ENCODE peak calls at places on chromosomes 6 and 20, in six cellular contexts. U is cardiac muscle cell, F is GM06990, G is sigmoid colon, T is prostate gland, O is fibroblast of villous mesenchyme. A is an unnamed sample.

GRCh38 chr6:138545621-138545980 is 46.3 kb upstream of the NHSL1 start:
- DNase-seq in U (peak; percentile 81), F (no peak), G (peak; percentile 79), T (no peak), O (peak; percentile 56), A (peak; percentile 41)

GRCh38 chr6:160534050-160534696 is 129.9 kb downstream of the LPA start:
- DNase-seq in U (peak; percentile 65), F (no peak), G (peak; percentile 70), T (peak; percentile 40), O (peak; percentile 51), A (peak; percentile 58)

GRCh38 chr6:21522773-21523490 is 70.6 kb upstream of the SOX4 start:
- DNase-seq in U (no peak), F (no peak), G (no peak), T (no peak), O (no peak), A (no peak)

GRCh38 chr20:57387945-57388351 is 3.2 kb upstream of the RBM38 start:
- DNase-seq in U (no peak), F (no peak), G (peak; percentile 58), T (no peak), O (no peak), A (no peak)

GRCh38 chr6:44682987-44683779 is 295.7 kb downstream of the CDC5L start:
- DNase-seq in U (no peak), F (no peak), G (no peak), T (peak; percentile 2), O (no peak), A (no peak)

GRCh38 chr6:133432021-133432989 is 191.1 kb downstream of the EYA4 start:
- DNase-seq in U (no peak), F (no peak), G (no peak), T (no peak), O (no peak), A (peak; percentile 56)

GRCh38 chr6:137413482-137413881 is 80.7 kb downstream of the OLIG3 start:
- DNase-seq in U (peak; percentile 56), F (no peak), G (no peak), T (no peak), O (no peak), A (no peak)

GRCh38 chr6:14758421-14759043 is 487.3 kb upstream of the JARID2 start:
- DNase-seq in U (no peak), F (no peak), G (no peak), T (peak; percentile 72), O (peak; percentile 22), A (peak; percentile 20)

GRCh38 chr6:154411076-154411475 is 54.5 kb upstream of the IPCEF1 start:
- DNase-seq in U (no peak), F (no peak), G (no peak), T (no peak), O (no peak), A (no peak)
- H3K4me3 ChIP-seq in U (no peak overlapping the region), F (no peak overlapping the region), G (no peak overlapping the region), T (no peak overlapping the region), O (peak overlapping the region; percentile 12), A (no peak overlapping the region)

GRCh38 chr20:38345643-38346042 is 639 bp upstream of the LBP start:
- DNase-seq in U (no peak), F (no peak), G (no peak), T (no peak), O (no peak), A (no peak)
- TF ChIP-seq CTCF in U (no peak), F (no peak), G (no peak), T (no peak), O (no peak), A (no peak)

DNA sequence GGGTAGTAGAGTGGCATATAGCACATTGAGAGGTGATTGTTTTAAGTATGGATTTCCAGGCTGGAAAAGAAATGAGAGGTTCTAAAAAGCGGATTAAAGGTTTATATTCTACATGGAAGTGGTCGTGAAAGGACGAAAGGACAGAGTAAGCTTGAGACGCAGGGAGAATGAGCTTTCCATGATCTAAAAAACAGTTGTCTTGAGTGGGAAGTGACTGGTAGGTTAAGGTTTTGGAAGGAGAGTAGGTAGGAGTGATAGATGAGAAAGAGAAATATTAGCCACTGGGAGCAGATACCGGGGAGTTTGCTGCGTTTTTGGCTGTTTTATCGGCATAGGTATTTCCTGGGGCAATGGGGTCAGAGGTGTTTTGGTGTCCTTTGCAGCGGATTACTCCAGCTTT is 750.6 kb upstream of the ADGRB3 start:
- DNase-seq in U (no peak), F (no peak), G (no peak), T (no peak), O (no peak), A (no peak)
- H3K4me3 ChIP-seq in U (no peak overlapping the region), F (no peak overlapping the region), G (no peak overlapping the region), T (no peak overlapping the region), O (no peak overlapping the region), A (no peak overlapping the region)

GRCh38 chr6:17064975-17065374 is 36.9 kb upstream of the STMND1 start:
- DNase-seq in U (no peak), F (no peak), G (no peak), T (no peak), O (no peak), A (peak; percentile 4)

GRCh38 chr6:17061097-17061496 is 40.8 kb upstream of the STMND1 start:
- DNase-seq in U (no peak), F (no peak), G (no peak), T (no peak), O (no peak), A (no peak)

GRCh38 chr6:17066610-17067009 is 35.2 kb upstream of the STMND1 start:
- DNase-seq in U (no peak), F (no peak), G (no peak), T (no peak), O (no peak), A (peak; percentile 17)
- TF ChIP-seq CTCF in U (no peak), F (no peak), G (no peak), T (no peak), O (no peak), A (no peak)

GRCh38 chr6:169452117-169452868 is 198.6 kb upstream of the THBS2 start:
- DNase-seq in U (no peak), F (no peak), G (peak; percentile 94), T (no peak), O (peak; percentile 93), A (peak; percentile 92)
- H3K4me3 ChIP-seq in U (no peak overlapping the region), F (no peak overlapping the region), G (peak overlapping the region; percentile 46), T (no peak overlapping the region), O (peak overlapping the region; percentile 24), A (peak overlapping the region; percentile 51)

DNA sequence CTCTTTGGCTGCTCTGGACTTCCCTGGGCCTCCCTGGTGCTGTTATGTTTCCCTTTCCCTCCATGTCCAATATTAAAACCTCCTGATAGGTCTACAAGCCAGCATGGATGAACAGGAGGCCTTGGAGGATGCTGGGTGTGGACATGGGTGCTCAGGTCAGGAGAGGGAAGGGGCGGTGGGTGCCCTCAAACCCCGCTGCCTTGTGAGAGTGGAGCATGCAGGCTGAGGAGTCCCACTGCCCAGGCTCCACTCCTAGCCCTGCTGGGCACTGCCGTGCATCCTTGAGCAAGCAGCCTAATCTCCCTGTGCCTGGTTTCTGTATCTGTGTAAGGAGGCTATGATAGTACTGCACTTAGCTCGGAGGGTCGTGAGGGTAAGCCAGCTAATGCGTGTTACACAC is 18.4 kb upstream of the CCDC167 start:
- DNase-seq in U (no peak), F (no peak), G (no peak), T (no peak), O (no peak), A (no peak)
- TF ChIP-seq CTCF in U (no peak), F (no peak), G (no peak), T (no peak), O (no peak), A (no peak)